ENCODE peak calls at places on chromosomes 5 and 9, in nine cellular contexts. One of them, this sample, is unnamed.

GRCh38 chr5:17326600-17327037 is 109.2 kb downstream of the BASP1 start:
- DNase-seq in amygdala: no peak
- DNase-seq in stimulated activated naive CD4-positive, alpha-beta T cell: no peak
- DNase-seq in coronary artery: no peak
- DNase-seq in NCI-H524 treated with DMSO at 0.1 percent for 48 hours: no peak
- DNase-seq in GM06990: no peak
- DNase-seq in T follicular helper cell: no peak
- DNase-seq in globus pallidus: no peak
- DNase-seq in HuH-7: no peak
- DNase-seq in this sample: no peak

GRCh38 chr5:154712518-154713437 is 42.4 kb upstream of the LARP1 start:
- DNase-seq in amygdala: no peak
- DNase-seq in stimulated activated naive CD4-positive, alpha-beta T cell: no peak
- DNase-seq in coronary artery: no peak
- DNase-seq in NCI-H524 treated with DMSO at 0.1 percent for 48 hours: no peak
- DNase-seq in GM06990: no peak
- DNase-seq in T follicular helper cell: no peak
- DNase-seq in globus pallidus: no peak
- DNase-seq in HuH-7: no peak
- DNase-seq in this sample: no peak

GRCh38 chr9:98009926-98010325 is 26.8 kb downstream of the ANP32B start:
- DNase-seq in amygdala: no peak
- DNase-seq in stimulated activated naive CD4-positive, alpha-beta T cell: no peak
- DNase-seq in coronary artery: no peak
- DNase-seq in NCI-H524 treated with DMSO at 0.1 percent for 48 hours: no peak
- DNase-seq in GM06990: no peak
- DNase-seq in T follicular helper cell: no peak
- DNase-seq in globus pallidus: no peak
- DNase-seq in HuH-7: no peak
- DNase-seq in this sample: no peak

GRCh38 chr5:12522116-12522515 is 617.9 kb upstream of the CTNND2 start:
- DNase-seq in amygdala: no peak
- DNase-seq in stimulated activated naive CD4-positive, alpha-beta T cell: no peak
- DNase-seq in coronary artery: no peak
- DNase-seq in NCI-H524 treated with DMSO at 0.1 percent for 48 hours: no peak
- DNase-seq in GM06990: no peak
- DNase-seq in T follicular helper cell: no peak
- DNase-seq in globus pallidus: no peak
- DNase-seq in HuH-7: no peak
- DNase-seq in this sample: no peak

GRCh38 chr9:16254674-16255073 is 615.8 kb downstream of the BNC2 start:
- DNase-seq in amygdala: no peak
- DNase-seq in stimulated activated naive CD4-positive, alpha-beta T cell: no peak
- DNase-seq in coronary artery: no peak
- DNase-seq in NCI-H524 treated with DMSO at 0.1 percent for 48 hours: no peak
- DNase-seq in GM06990: no peak
- DNase-seq in T follicular helper cell: no peak
- DNase-seq in globus pallidus: no peak
- DNase-seq in HuH-7: no peak
- DNase-seq in this sample: no peak

GRCh38 chr5:59810041-59810440 is 83.5 kb downstream of the PDE4D start:
- DNase-seq in amygdala: peak; percentile 52
- DNase-seq in stimulated activated naive CD4-positive, alpha-beta T cell: peak; percentile 24
- DNase-seq in coronary artery: no peak
- DNase-seq in NCI-H524 treated with DMSO at 0.1 percent for 48 hours: no peak
- DNase-seq in GM06990: peak; percentile 22
- DNase-seq in T follicular helper cell: peak; percentile 33
- DNase-seq in globus pallidus: peak; percentile 73
- DNase-seq in HuH-7: peak; percentile 26
- DNase-seq in this sample: peak; percentile 47

GRCh38 chr5:140576776-140577201 is 12.2 kb downstream of the SLC35A4 start:
- DNase-seq in amygdala: no peak
- DNase-seq in stimulated activated naive CD4-positive, alpha-beta T cell: no peak
- DNase-seq in coronary artery: no peak
- DNase-seq in NCI-H524 treated with DMSO at 0.1 percent for 48 hours: no peak
- DNase-seq in GM06990: no peak
- DNase-seq in T follicular helper cell: no peak
- DNase-seq in globus pallidus: no peak
- DNase-seq in HuH-7: no peak
- DNase-seq in this sample: no peak

GRCh38 chr9:113913426-113914195 is 37.5 kb downstream of the ZNF618 start:
- DNase-seq in amygdala: no peak
- DNase-seq in stimulated activated naive CD4-positive, alpha-beta T cell: no peak
- DNase-seq in coronary artery: no peak
- DNase-seq in NCI-H524 treated with DMSO at 0.1 percent for 48 hours: no peak
- DNase-seq in GM06990: no peak
- DNase-seq in T follicular helper cell: no peak
- DNase-seq in globus pallidus: peak; percentile 7
- DNase-seq in HuH-7: no peak
- DNase-seq in this sample: no peak

GRCh38 chr5:1526151-1526631 is 2.4 kb upstream of the LPCAT1 start:
- DNase-seq in amygdala: no peak
- DNase-seq in stimulated activated naive CD4-positive, alpha-beta T cell: no peak
- DNase-seq in coronary artery: peak; percentile 68
- DNase-seq in NCI-H524 treated with DMSO at 0.1 percent for 48 hours: no peak
- DNase-seq in GM06990: no peak
- DNase-seq in T follicular helper cell: no peak
- DNase-seq in globus pallidus: no peak
- DNase-seq in HuH-7: no peak
- DNase-seq in this sample: no peak

GRCh38 chr9:89139450-89139849 is 39.2 kb downstream of the SHC3 start:
- DNase-seq in amygdala: no peak
- DNase-seq in stimulated activated naive CD4-positive, alpha-beta T cell: no peak
- DNase-seq in coronary artery: no peak
- DNase-seq in NCI-H524 treated with DMSO at 0.1 percent for 48 hours: no peak
- DNase-seq in GM06990: no peak
- DNase-seq in T follicular helper cell: no peak
- DNase-seq in globus pallidus: no peak
- DNase-seq in HuH-7: no peak
- DNase-seq in this sample: no peak

GRCh38 chr5:42595597-42595996 is 161.0 kb upstream of the CCDC152 start:
- DNase-seq in amygdala: no peak
- DNase-seq in stimulated activated naive CD4-positive, alpha-beta T cell: no peak
- DNase-seq in coronary artery: no peak
- DNase-seq in NCI-H524 treated with DMSO at 0.1 percent for 48 hours: peak; percentile 97
- DNase-seq in GM06990: no peak
- DNase-seq in T follicular helper cell: no peak
- DNase-seq in globus pallidus: no peak
- DNase-seq in HuH-7: no peak
- DNase-seq in this sample: no peak

GRCh38 chr5:150077060-150077459 is 9.3 kb downstream of the CSF1R start:
- DNase-seq in amygdala: no peak
- DNase-seq in stimulated activated naive CD4-positive, alpha-beta T cell: no peak
- DNase-seq in coronary artery: peak; percentile 43
- DNase-seq in NCI-H524 treated with DMSO at 0.1 percent for 48 hours: no peak
- DNase-seq in GM06990: no peak
- DNase-seq in T follicular helper cell: no peak
- DNase-seq in globus pallidus: no peak
- DNase-seq in HuH-7: no peak
- DNase-seq in this sample: no peak

GRCh38 chr5:51465165-51465564 is 81.9 kb downstream of the ISL1 start:
- DNase-seq in amygdala: no peak
- DNase-seq in stimulated activated naive CD4-positive, alpha-beta T cell: no peak
- DNase-seq in coronary artery: no peak
- DNase-seq in NCI-H524 treated with DMSO at 0.1 percent for 48 hours: no peak
- DNase-seq in GM06990: no peak
- DNase-seq in T follicular helper cell: no peak
- DNase-seq in globus pallidus: no peak
- DNase-seq in HuH-7: no peak
- DNase-seq in this sample: no peak

GRCh38 chr9:4549751-4550295 is 59.6 kb downstream of the SLC1A1 start:
- DNase-seq in amygdala: no peak
- DNase-seq in stimulated activated naive CD4-positive, alpha-beta T cell: no peak
- DNase-seq in coronary artery: no peak
- DNase-seq in NCI-H524 treated with DMSO at 0.1 percent for 48 hours: no peak
- DNase-seq in GM06990: no peak
- DNase-seq in T follicular helper cell: no peak
- DNase-seq in globus pallidus: no peak
- DNase-seq in HuH-7: no peak
- DNase-seq in this sample: no peak

GRCh38 chr5:81800797-81801196 is 49.9 kb upstream of the SSBP2 start:
- DNase-seq in amygdala: no peak
- DNase-seq in stimulated activated naive CD4-positive, alpha-beta T cell: no peak
- DNase-seq in coronary artery: no peak
- DNase-seq in NCI-H524 treated with DMSO at 0.1 percent for 48 hours: no peak
- DNase-seq in GM06990: no peak
- DNase-seq in T follicular helper cell: no peak
- DNase-seq in globus pallidus: no peak
- DNase-seq in HuH-7: no peak
- DNase-seq in this sample: no peak

GRCh38 chr9:110714314-110714713 is 45.7 kb downstream of the MUSK start:
- DNase-seq in amygdala: no peak
- DNase-seq in stimulated activated naive CD4-positive, alpha-beta T cell: no peak
- DNase-seq in coronary artery: no peak
- DNase-seq in NCI-H524 treated with DMSO at 0.1 percent for 48 hours: no peak
- DNase-seq in GM06990: no peak
- DNase-seq in T follicular helper cell: no peak
- DNase-seq in globus pallidus: no peak
- DNase-seq in HuH-7: peak; percentile 11
- DNase-seq in this sample: no peak

GRCh38 chr9:16336833-16337232 is 533.6 kb downstream of the BNC2 start:
- DNase-seq in amygdala: no peak
- DNase-seq in stimulated activated naive CD4-positive, alpha-beta T cell: no peak
- DNase-seq in coronary artery: no peak
- DNase-seq in NCI-H524 treated with DMSO at 0.1 percent for 48 hours: no peak
- DNase-seq in GM06990: no peak
- DNase-seq in T follicular helper cell: no peak
- DNase-seq in globus pallidus: no peak
- DNase-seq in HuH-7: no peak
- DNase-seq in this sample: no peak

GRCh38 chr9:127463891-127464290 is 12.6 kb downstream of the LRSAM1 start:
- DNase-seq in amygdala: no peak
- DNase-seq in stimulated activated naive CD4-positive, alpha-beta T cell: no peak
- DNase-seq in coronary artery: no peak
- DNase-seq in NCI-H524 treated with DMSO at 0.1 percent for 48 hours: no peak
- DNase-seq in GM06990: no peak
- DNase-seq in T follicular helper cell: no peak
- DNase-seq in globus pallidus: no peak
- DNase-seq in HuH-7: no peak
- DNase-seq in this sample: no peak

GRCh38 chr5:74179701-74180100 is 460.8 kb downstream of the ENC1 start:
- DNase-seq in amygdala: no peak
- DNase-seq in stimulated activated naive CD4-positive, alpha-beta T cell: no peak
- DNase-seq in coronary artery: no peak
- DNase-seq in NCI-H524 treated with DMSO at 0.1 percent for 48 hours: no peak
- DNase-seq in GM06990: no peak
- DNase-seq in T follicular helper cell: no peak
- DNase-seq in globus pallidus: no peak
- DNase-seq in HuH-7: no peak
- DNase-seq in this sample: no peak

GRCh38 chr9:93079371-93079770 is 16.6 kb upstream of the CARD19 start:
- DNase-seq in amygdala: no peak
- DNase-seq in stimulated activated naive CD4-positive, alpha-beta T cell: no peak
- DNase-seq in coronary artery: peak; percentile 57
- DNase-seq in NCI-H524 treated with DMSO at 0.1 percent for 48 hours: no peak
- DNase-seq in GM06990: no peak
- DNase-seq in T follicular helper cell: no peak
- DNase-seq in globus pallidus: no peak
- DNase-seq in HuH-7: no peak
- DNase-seq in this sample: no peak

GRCh38 chr5:150481972-150482406 is 25.9 kb upstream of the NDST1 start:
- DNase-seq in amygdala: no peak
- DNase-seq in stimulated activated naive CD4-positive, alpha-beta T cell: no peak
- DNase-seq in coronary artery: no peak
- DNase-seq in NCI-H524 treated with DMSO at 0.1 percent for 48 hours: no peak
- DNase-seq in GM06990: no peak
- DNase-seq in T follicular helper cell: no peak
- DNase-seq in globus pallidus: no peak
- DNase-seq in HuH-7: no peak
- DNase-seq in this sample: no peak

GRCh38 chr5:150196986-150197385 is 7.1 kb downstream of the SLC6A7 start:
- DNase-seq in amygdala: no peak
- DNase-seq in stimulated activated naive CD4-positive, alpha-beta T cell: no peak
- DNase-seq in coronary artery: no peak
- DNase-seq in NCI-H524 treated with DMSO at 0.1 percent for 48 hours: no peak
- DNase-seq in GM06990: no peak
- DNase-seq in T follicular helper cell: no peak
- DNase-seq in globus pallidus: no peak
- DNase-seq in HuH-7: no peak
- DNase-seq in this sample: no peak

GRCh38 chr9:125732562-125732961 is 14.6 kb upstream of the PBX3 start:
- DNase-seq in amygdala: no peak
- DNase-seq in stimulated activated naive CD4-positive, alpha-beta T cell: no peak
- DNase-seq in coronary artery: no peak
- DNase-seq in NCI-H524 treated with DMSO at 0.1 percent for 48 hours: peak; percentile 47
- DNase-seq in GM06990: no peak
- DNase-seq in T follicular helper cell: no peak
- DNase-seq in globus pallidus: no peak
- DNase-seq in HuH-7: peak; percentile 16
- DNase-seq in this sample: no peak

GRCh38 chr5:93017854-93018253 is 563.2 kb downstream of the NR2F1-AS1 start:
- DNase-seq in amygdala: no peak
- DNase-seq in stimulated activated naive CD4-positive, alpha-beta T cell: no peak
- DNase-seq in coronary artery: no peak
- DNase-seq in NCI-H524 treated with DMSO at 0.1 percent for 48 hours: no peak
- DNase-seq in GM06990: no peak
- DNase-seq in T follicular helper cell: no peak
- DNase-seq in globus pallidus: no peak
- DNase-seq in HuH-7: no peak
- DNase-seq in this sample: no peak

GRCh38 chr9:5402217-5402616 is 35.5 kb downstream of the PLGRKT start:
- DNase-seq in amygdala: no peak
- DNase-seq in stimulated activated naive CD4-positive, alpha-beta T cell: no peak
- DNase-seq in coronary artery: no peak
- DNase-seq in NCI-H524 treated with DMSO at 0.1 percent for 48 hours: no peak
- DNase-seq in GM06990: peak; percentile 31
- DNase-seq in T follicular helper cell: no peak
- DNase-seq in globus pallidus: no peak
- DNase-seq in HuH-7: no peak
- DNase-seq in this sample: no peak

GRCh38 chr9:121277518-121278275 is 9.7 kb downstream of the GSN start:
- DNase-seq in amygdala: no peak
- DNase-seq in stimulated activated naive CD4-positive, alpha-beta T cell: no peak
- DNase-seq in coronary artery: no peak
- DNase-seq in NCI-H524 treated with DMSO at 0.1 percent for 48 hours: no peak
- DNase-seq in GM06990: no peak
- DNase-seq in T follicular helper cell: no peak
- DNase-seq in globus pallidus: no peak
- DNase-seq in HuH-7: no peak
- DNase-seq in this sample: no peak

GRCh38 chr5:140267559-140268018 is 35.3 kb downstream of the PFDN1 start:
- DNase-seq in amygdala: no peak
- DNase-seq in stimulated activated naive CD4-positive, alpha-beta T cell: no peak
- DNase-seq in coronary artery: no peak
- DNase-seq in NCI-H524 treated with DMSO at 0.1 percent for 48 hours: no peak
- DNase-seq in GM06990: no peak
- DNase-seq in T follicular helper cell: no peak
- DNase-seq in globus pallidus: no peak
- DNase-seq in HuH-7: no peak
- DNase-seq in this sample: no peak